ENCODE peak calls at places on chromosomes 6 and 20, in seven cellular contexts. D is gastrocnemius medialis; R is GM12865; G is astrocyte of the spinal cord; E is CD4-positive, alpha-beta T cell; X is foreskin keratinocyte; N is IMR-90. P is an unnamed sample.

GRCh38 chr6:4905858-4906257 is 98.0 kb downstream of the RPP40 start:
- DNase-seq in D (no peak), R (no peak), G (no peak), E (no peak), X (no peak), N (no peak), P (no peak)

GRCh38 chr6:26026833-26027490 is 60.3 kb upstream of the HFE start:
- DNase-seq in D (peak; percentile 74), R (peak; percentile 99), G (peak; percentile 95), E (peak; percentile 91), X (peak; percentile 91), N (peak; percentile 92), P (peak; percentile 73)

GRCh38 chr20:22320245-22320915 is 264.0 kb downstream of the FOXA2 start:
- DNase-seq in D (no peak), R (no peak), G (no peak), E (no peak), X (peak; percentile 80), N (no peak), P (no peak)

GRCh38 chr6:139137716-139138115 is 2.8 kb downstream of the HECA start:
- DNase-seq in D (no peak), R (no peak), G (no peak), E (no peak), X (no peak), N (no peak), P (no peak)

GRCh38 chr20:40672095-40672494 is 16.9 kb downstream of the MAFB start:
- DNase-seq in D (no peak), R (no peak), G (no peak), E (no peak), X (no peak), N (no peak), P (no peak)

GRCh38 chr6:170186909-170187668 is 103.8 kb downstream of the DLL1 start:
- DNase-seq in D (no peak), R (no peak), G (no peak), E (no peak), X (no peak), N (no peak), P (no peak)

GRCh38 chr6:76416821-76417605 is 344.6 kb upstream of the IMPG1 start:
- DNase-seq in D (no peak), R (no peak), G (no peak), E (no peak), X (no peak), N (no peak), P (no peak)

GRCh38 chr6:659716-660581 is 3.0 kb upstream of the HUS1B start:
- DNase-seq in D (no peak), R (no peak), G (no peak), E (no peak), X (no peak), N (no peak), P (no peak)

GRCh38 chr6:162964703-162965140 is 236.9 kb downstream of the PACRG start:
- DNase-seq in D (no peak), R (no peak), G (peak; percentile 99), E (no peak), X (peak; percentile 96), N (peak; percentile 99), P (no peak)

GRCh38 chr6:31438677-31439076 is 35.3 kb downstream of the MICA start:
- DNase-seq in D (no peak), R (no peak), G (no peak), E (no peak), X (no peak), N (no peak), P (no peak)

GRCh38 chr20:34375977-34376430 is 12.9 kb downstream of the ITCH start:
- DNase-seq in D (no peak), R (no peak), G (no peak), E (no peak), X (no peak), N (no peak), P (no peak)

GRCh38 chr20:37120497-37120896 is 24.7 kb upstream of the RBL1 start:
- DNase-seq in D (no peak), R (no peak), G (no peak), E (no peak), X (no peak), N (no peak), P (no peak)

GRCh38 chr6:75788894-75789293 is 39.9 kb downstream of the MYO6 start:
- DNase-seq in D (no peak), R (peak; percentile 7), G (no peak), E (no peak), X (no peak), N (no peak), P (no peak)

GRCh38 chr6:54010340-54011276 is 100.6 kb upstream of the MLIP start:
- DNase-seq in D (peak; percentile 70), R (no peak), G (no peak), E (no peak), X (no peak), N (no peak), P (no peak)

GRCh38 chr6:17867880-17868279 is 119.6 kb downstream of the KIF13A start:
- DNase-seq in D (no peak), R (no peak), G (peak; percentile 67), E (no peak), X (peak; percentile 32), N (peak; percentile 81), P (no peak)

GRCh38 chr6:22828179-22829062 is 259.1 kb downstream of the HDGFL1 start:
- DNase-seq in D (no peak), R (peak; percentile 39), G (peak; percentile 98), E (no peak), X (peak; percentile 97), N (peak; percentile 97), P (no peak)

GRCh38 chr6:81023007-81023582 is 729.4 kb downstream of the TENT5A start:
- DNase-seq in D (no peak), R (no peak), G (peak; percentile 31), E (no peak), X (no peak), N (peak; percentile 2), P (no peak)

GRCh38 chr20:33910056-33910455 is 83.7 kb upstream of the RALY start:
- DNase-seq in D (no peak), R (no peak), G (peak; percentile 63), E (no peak), X (no peak), N (peak; percentile 71), P (no peak)

GRCh38 chr6:76612818-76613452 is 540.5 kb upstream of the IMPG1 start:
- DNase-seq in D (no peak), R (no peak), G (no peak), E (no peak), X (no peak), N (no peak), P (no peak)

GRCh38 chr20:10673176-10673830 is 496 bp downstream of the JAG1 start:
- DNase-seq in D (no peak), R (peak; percentile 46), G (no peak), E (no peak), X (no peak), N (no peak), P (no peak)

GRCh38 chr6:146289816-146290588 is 253.6 kb upstream of the RAB32 start:
- DNase-seq in D (no peak), R (no peak), G (peak; percentile 81), E (no peak), X (peak; percentile 23), N (peak; percentile 52), P (peak; percentile 64)

GRCh38 chr6:128161263-128161662 is 260.4 kb upstream of the THEMIS start:
- DNase-seq in D (no peak), R (no peak), G (no peak), E (no peak), X (no peak), N (no peak), P (no peak)

GRCh38 chr6:128161839-128162238 is 261.0 kb upstream of the THEMIS start:
- DNase-seq in D (no peak), R (no peak), G (no peak), E (no peak), X (no peak), N (no peak), P (no peak)

GRCh38 chr6:128158496-128158895 is 257.6 kb upstream of the THEMIS start:
- DNase-seq in D (no peak), R (no peak), G (peak; percentile 36), E (no peak), X (no peak), N (peak; percentile 61), P (no peak)

GRCh38 chr6:128164254-128164653 is 263.4 kb upstream of the THEMIS start:
- DNase-seq in D (no peak), R (no peak), G (no peak), E (no peak), X (no peak), N (no peak), P (no peak)

DNA sequence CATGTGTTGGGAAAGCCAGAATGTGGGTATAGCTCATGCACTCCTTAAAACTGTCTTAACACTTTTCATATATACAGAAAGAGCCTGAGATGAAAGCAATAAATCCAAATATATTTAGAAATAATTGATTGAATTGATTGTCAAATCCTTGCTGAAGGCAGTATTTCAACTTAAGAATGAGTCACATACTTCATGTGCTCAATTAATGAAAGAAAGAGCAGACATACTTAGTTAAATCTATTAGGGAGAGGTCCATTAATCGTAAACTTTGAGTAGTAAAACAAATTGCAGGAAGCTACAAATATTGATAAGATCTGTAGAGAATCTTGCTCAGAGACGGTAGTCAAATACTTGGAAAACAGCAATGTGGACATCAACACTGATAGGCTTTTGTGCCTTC is 261.6 kb upstream of the THEMIS start:
- DNase-seq in D (no peak), R (no peak), G (no peak), E (no peak), X (no peak), N (no peak), P (no peak)
- TF ChIP-seq CTCF in D (no peak), R (no peak), G (no peak), E (no peak), X (no peak), N (no peak), P (no peak)

DNA sequence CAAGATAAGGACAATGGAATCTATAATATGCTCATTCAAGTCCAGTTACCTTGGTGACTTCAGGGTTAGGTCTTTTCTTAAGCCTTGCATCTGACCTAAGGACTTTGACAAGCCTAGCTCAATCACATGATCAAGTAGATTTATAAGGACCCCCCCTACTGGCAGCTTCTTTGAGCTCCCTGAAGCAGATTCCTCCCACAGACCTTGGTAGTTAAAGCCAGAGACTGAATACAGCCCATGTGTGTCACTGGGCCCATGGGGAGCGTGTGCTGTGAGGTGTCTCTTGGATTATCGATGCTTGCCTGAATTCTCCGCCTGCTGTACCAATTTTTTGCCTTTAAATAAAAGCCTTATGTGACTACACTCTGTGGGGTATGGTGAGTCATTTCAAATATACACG is 372.7 kb upstream of the RGS17 start:
- DNase-seq in D (no peak), R (peak; percentile 25), G (no peak), E (no peak), X (no peak), N (no peak), P (no peak)
- TF ChIP-seq CTCF in D (no peak), R (no peak), G (peak; percentile 11), E (no peak), X (no peak), N (no peak), P (no peak)

GRCh38 chr6:55293116-55293515 is 34.2 kb upstream of the GFRAL start:
- DNase-seq in D (no peak), R (peak; percentile 25), G (peak; percentile 5), E (no peak), X (no peak), N (peak; percentile 31), P (no peak)
- TF ChIP-seq CTCF in D (no peak), R (peak; percentile 23), G (peak; percentile 25), E (no peak), X (peak; percentile 61), N (peak; percentile 34), P (no peak)

DNA sequence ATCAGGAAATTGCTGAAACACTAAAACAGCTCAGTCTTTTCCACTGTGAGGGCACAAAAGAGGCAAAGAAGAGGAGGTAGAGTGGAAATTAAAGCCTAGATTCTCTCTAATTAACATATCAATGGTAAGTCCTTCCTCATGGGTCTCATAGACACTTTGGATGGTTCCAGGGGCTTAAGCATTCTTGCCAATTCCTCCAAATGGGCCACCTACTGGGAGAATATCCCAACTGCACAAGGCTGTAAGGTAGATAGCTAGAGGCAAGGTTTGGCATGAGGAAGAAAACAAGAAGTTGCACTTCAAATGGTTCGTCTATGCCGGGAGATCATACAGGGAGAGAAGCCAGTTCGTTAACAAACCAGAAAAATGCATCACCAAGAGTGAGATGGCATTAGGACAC is 107.6 kb upstream of the KHDRBS2 start:
- DNase-seq in D (no peak), R (no peak), G (no peak), E (no peak), X (no peak), N (no peak), P (no peak)
- TF ChIP-seq CTCF in D (no peak), R (no peak), G (no peak), E (no peak), X (no peak), N (no peak), P (no peak)

P was measured in CD14-positive monocyte.